ENCODE peak calls at places on chromosome 13, in four cellular contexts. One of them, this sample, is unnamed.

GRCh38 chr13:30313307-30313706 is 6.0 kb upstream of the KATNAL1 start:
- DNase-seq in GM19239: no peak
- DNase-seq in HEK293T: no peak
- DNase-seq in head of caudate nucleus: no peak
- DNase-seq in this sample: no peak

GRCh38 chr13:66951426-66951825 is 278.7 kb downstream of the PCDH9 start:
- DNase-seq in HEK293T: no peak
- DNase-seq in GM19239: no peak
- DNase-seq in head of caudate nucleus: no peak
- DNase-seq in this sample: no peak

GRCh38 chr13:48530833-48531232 is 2.0 kb downstream of the RCBTB2 start:
- DNase-seq in HEK293T: no peak
- DNase-seq in head of caudate nucleus: no peak
- DNase-seq in GM19239: no peak
- DNase-seq in this sample: no peak

GRCh38 chr13:110327036-110327790 is 20.1 kb downstream of the COL4A2 start:
- DNase-seq in head of caudate nucleus: no peak
- DNase-seq in GM19239: no peak
- DNase-seq in HEK293T: no peak
- DNase-seq in this sample: no peak

GRCh38 chr13:33197551-33197971 is 88.0 kb downstream of the STARD13 start:
- DNase-seq in GM19239: no peak
- DNase-seq in HEK293T: no peak
- DNase-seq in head of caudate nucleus: no peak
- DNase-seq in this sample: no peak

GRCh38 chr13:37944476-37945442 is 75.2 kb upstream of the TRPC4 start:
- DNase-seq in HEK293T: no peak
- DNase-seq in head of caudate nucleus: no peak
- DNase-seq in GM19239: no peak
- DNase-seq in this sample: peak

GRCh38 chr13:100098445-100099116 is 9.7 kb downstream of the PCCA start:
- DNase-seq in HEK293T: no peak
- DNase-seq in head of caudate nucleus: no peak
- DNase-seq in GM19239: no peak
- DNase-seq in this sample: no peak

GRCh38 chr13:21734961-21735360 is 64.1 kb downstream of the FGF9 start:
- DNase-seq in HEK293T: no peak
- DNase-seq in head of caudate nucleus: no peak
- DNase-seq in GM19239: no peak
- DNase-seq in this sample: no peak

GRCh38 chr13:20161275-20161950 is 561 bp upstream of the GJA3 start:
- DNase-seq in HEK293T: no peak
- DNase-seq in head of caudate nucleus: peak
- DNase-seq in GM19239: no peak
- DNase-seq in this sample: no peak

GRCh38 chr13:50735071-50735470 is 108.4 kb downstream of the DLEU7 start:
- DNase-seq in GM19239: no peak
- DNase-seq in head of caudate nucleus: no peak
- DNase-seq in HEK293T: no peak
- DNase-seq in this sample: no peak

This sample was measured in endothelial cell.